ENCODE peak calls at places on chromosomes 2 and 18, in five cellular contexts. F is GM12891, E is kidney tubule cell, M is Calu3, N is NCI-H1105 treated with DMSO at 0.1 percent for 48 hours. I is an unnamed sample.

GRCh38 chr2:150974223-150974622 is 287.4 kb downstream of the RBM43 start:
- DNase-seq in M (no peak), F (no peak), N (no peak), E (no peak), I (no peak)

GRCh38 chr2:20625491-20625919 is 25.4 kb downstream of the HS1BP3 start:
- DNase-seq in N (peak; percentile 13), F (no peak), E (no peak), M (no peak), I (no peak)

GRCh38 chr2:235050992-235051351 is 99.2 kb downstream of the SH3BP4 start:
- DNase-seq in E (peak; percentile 96), N (peak; percentile 97), F (no peak), M (peak; percentile 91), I (peak; percentile 83)

GRCh38 chr2:145412155-145412554 is 892.2 kb upstream of the ZEB2 start:
- DNase-seq in F (no peak), E (no peak), M (no peak), N (peak; percentile 74), I (no peak)

GRCh38 chr2:55112229-55113016 is 62.2 kb upstream of the RTN4 start:
- DNase-seq in E (no peak), F (no peak), M (no peak), N (no peak), I (no peak)

GRCh38 chr18:12748671-12749070 is 45.8 kb downstream of the PSMG2 start:
- DNase-seq in E (no peak), F (no peak), N (no peak), M (no peak), I (no peak)

GRCh38 chr2:169360984-169361705 is 1.2 kb downstream of the LRP2 start:
- DNase-seq in F (no peak), E (no peak), N (no peak), M (no peak), I (no peak)

GRCh38 chr2:190682168-190682567 is 33.3 kb downstream of the NAB1 start:
- DNase-seq in F (no peak), N (no peak), E (peak; percentile 71), M (no peak), I (no peak)

GRCh38 chr18:31015715-31016459 is 26.7 kb downstream of the DSC3 start:
- DNase-seq in E (no peak), N (no peak), F (no peak), M (no peak), I (no peak)

GRCh38 chr2:218710687-218711549 is at the start of gene TTLL4:
- DNase-seq in N (peak; percentile 89), M (peak; percentile 98), F (peak; percentile 92), E (peak; percentile 97), I (peak; percentile 93)

GRCh38 chr2:212723226-212723625 is 184.6 kb upstream of the ERBB4 start:
- DNase-seq in M (no peak), F (no peak), E (peak; percentile 72), N (no peak), I (peak; percentile 57)

GRCh38 chr2:169476459-169476858 is 2.8 kb upstream of the BBS5 start:
- DNase-seq in N (no peak), F (no peak), E (peak; percentile 14), M (no peak), I (peak; percentile 80)

GRCh38 chr2:159150208-159150607 is 136.3 kb downstream of the WDSUB1 start:
- DNase-seq in N (no peak), M (no peak), F (no peak), E (no peak), I (no peak)

GRCh38 chr2:64987001-64987962 is 1.9 kb upstream of the SLC1A4 start:
- DNase-seq in M (no peak), N (peak; percentile 29), F (no peak), E (peak; percentile 2), I (peak; percentile 56)

GRCh38 chr2:198063242-198063641 is 258.8 kb downstream of the PLCL1 start:
- DNase-seq in M (no peak), E (no peak), N (no peak), F (no peak), I (no peak)

GRCh38 chr18:79245517-79246001 is 150.2 kb upstream of the NFATC1 start:
- DNase-seq in M (peak; percentile 32), F (no peak), N (no peak), E (no peak), I (no peak)

GRCh38 chr2:15940661-15941482 is 522 bp downstream of the MYCN start:
- DNase-seq in E (peak; percentile 20), N (peak; percentile 56), F (peak; percentile 22), M (no peak), I (peak; percentile 46)

GRCh38 chr2:17538844-17539554 is 1.5 kb upstream of the VSNL1 start:
- DNase-seq in N (peak; percentile 66), M (peak; percentile 15), F (peak; percentile 30), E (peak; percentile 71), I (peak; percentile 95)

GRCh38 chr2:101873543-101873942 is 118.2 kb upstream of the IL1R2 start:
- DNase-seq in F (no peak), M (no peak), E (no peak), N (no peak), I (no peak)

GRCh38 chr18:62334110-62334509 is 9.0 kb downstream of the TNFRSF11A start:
- DNase-seq in M (peak; percentile 68), F (no peak), E (peak; percentile 81), N (no peak), I (peak; percentile 52)

GRCh38 chr2:227228061-227228667 is 63.7 kb downstream of the COL4A3 start:
- DNase-seq in E (peak; percentile 67), M (peak; percentile 34), F (no peak), N (peak; percentile 90), I (peak; percentile 59)

GRCh38 chr2:142849818-142850217 is 27.6 kb upstream of the KYNU start:
- DNase-seq in M (no peak), E (peak; percentile 52), N (no peak), F (no peak), I (no peak)

I was measured in mammary epithelial cell.